ENCODE peak calls at places on chromosomes 6 and 20, in five cellular contexts. One of them, this sample, is unnamed. For H3K4me1, the result is how much of the 10 kb centered on the place peaks cover.

GRCh38 chr20:38126146-38126912 is 38.7 kb downstream of the TGM2 start:
- DNase-seq in tibial artery: peak
- DNase-seq in adrenal gland: no peak
- DNase-seq in A549: no peak
- DNase-seq in body of pancreas: no peak
- DNase-seq in this sample: no peak

GRCh38 chr6:17790486-17790885 is 83.8 kb upstream of the NUP153 start:
- DNase-seq in body of pancreas: no peak
- DNase-seq in tibial artery: no peak
- DNase-seq in A549: no peak
- DNase-seq in adrenal gland: no peak
- DNase-seq in this sample: no peak

GRCh38 chr6:149028767-149029405 is 282.1 kb downstream of the UST start:
- DNase-seq in body of pancreas: peak
- DNase-seq in A549: peak
- DNase-seq in adrenal gland: peak
- DNase-seq in tibial artery: no peak
- DNase-seq in this sample: peak

GRCh38 chr20:44187763-44188709 is 1.0 kb upstream of the JPH2 start:
- DNase-seq in adrenal gland: peak
- DNase-seq in A549: no peak
- DNase-seq in tibial artery: no peak
- DNase-seq in body of pancreas: no peak
- DNase-seq in this sample: no peak

GRCh38 chr20:48904566-48905321 is 16.8 kb upstream of the ARFGEF2 start:
- DNase-seq in adrenal gland: peak
- DNase-seq in A549: peak
- DNase-seq in tibial artery: peak
- DNase-seq in body of pancreas: peak
- DNase-seq in this sample: peak

GRCh38 chr20:15364781-15365180 is 1027.4 kb upstream of the FLRT3 start:
- DNase-seq in adrenal gland: no peak
- DNase-seq in A549: no peak
- DNase-seq in body of pancreas: no peak
- DNase-seq in tibial artery: no peak
- DNase-seq in this sample: no peak

GRCh38 chr6:139308284-139308916 is 16.6 kb upstream of the TXLNB start:
- DNase-seq in adrenal gland: no peak
- DNase-seq in tibial artery: no peak
- DNase-seq in A549: no peak
- DNase-seq in body of pancreas: no peak
- DNase-seq in this sample: no peak

GRCh38 chr6:25961619-25962367 is 809 bp upstream of the TRIM38 start:
- DNase-seq in adrenal gland: no peak
- DNase-seq in body of pancreas: no peak
- DNase-seq in A549: peak
- DNase-seq in tibial artery: no peak
- DNase-seq in this sample: no peak

GRCh38 chr20:37670426-37670825 is 23.4 kb upstream of the CTNNBL1 start:
- DNase-seq in tibial artery: no peak
- DNase-seq in A549: no peak
- DNase-seq in body of pancreas: peak
- DNase-seq in adrenal gland: peak
- DNase-seq in this sample: no peak

GRCh38 chr6:27669278-27669797 is 196.4 kb upstream of the ZNF184 start:
- DNase-seq in body of pancreas: no peak
- DNase-seq in tibial artery: no peak
- DNase-seq in adrenal gland: no peak
- DNase-seq in A549: no peak
- DNase-seq in this sample: no peak

GRCh38 chr6:10528170-10528981 is 7.2 kb downstream of the GCNT2 start:
- DNase-seq in body of pancreas: peak
- DNase-seq in tibial artery: no peak
- DNase-seq in A549: peak
- DNase-seq in adrenal gland: no peak
- DNase-seq in this sample: peak

GRCh38 chr6:24902782-24903181 is 33.0 kb downstream of the RIPOR2 start:
- DNase-seq in body of pancreas: no peak
- DNase-seq in A549: no peak
- DNase-seq in tibial artery: no peak
- DNase-seq in adrenal gland: peak
- DNase-seq in this sample: no peak

GRCh38 chr6:2505624-2506023 is 245.1 kb downstream of the MYLK4 start:
- DNase-seq in adrenal gland: no peak
- DNase-seq in A549: peak
- DNase-seq in tibial artery: no peak
- DNase-seq in body of pancreas: no peak
- DNase-seq in this sample: peak

GRCh38 chr6:12343440-12344162 is 53.4 kb downstream of the EDN1 start:
- DNase-seq in A549: peak
- DNase-seq in tibial artery: no peak
- DNase-seq in adrenal gland: no peak
- DNase-seq in body of pancreas: peak
- DNase-seq in this sample: peak

GRCh38 chr20:44021186-44021585 is 106.5 kb downstream of the TOX2 start:
- DNase-seq in adrenal gland: no peak
- DNase-seq in tibial artery: no peak
- DNase-seq in A549: no peak
- DNase-seq in body of pancreas: no peak
- DNase-seq in this sample: no peak

GRCh38 chr6:106739387-106739786 is 110.0 kb downstream of the QRSL1 start:
- DNase-seq in A549: peak
- DNase-seq in adrenal gland: peak
- DNase-seq in body of pancreas: peak
- DNase-seq in tibial artery: peak
- DNase-seq in this sample: no peak

GRCh38 chr6:39882567-39882953 is 51.7 kb downstream of the MOCS1 start:
- DNase-seq in A549: no peak
- DNase-seq in body of pancreas: peak
- DNase-seq in adrenal gland: peak
- DNase-seq in tibial artery: peak
- DNase-seq in this sample: no peak
- H3K4me1 ChIP-seq in A549: under half
- H3K4me1 ChIP-seq in body of pancreas: under half
- H3K4me1 ChIP-seq in adrenal gland: under half
- H3K4me1 ChIP-seq in tibial artery: under half
- H3K4me1 ChIP-seq in this sample: under half

GRCh38 chr6:111862314-111862713 is 10.9 kb downstream of the FYN start:
- DNase-seq in adrenal gland: no peak
- DNase-seq in A549: no peak
- DNase-seq in body of pancreas: no peak
- DNase-seq in tibial artery: no peak
- DNase-seq in this sample: no peak
- H3K4me1 ChIP-seq in adrenal gland: under half
- H3K4me1 ChIP-seq in A549: under half
- H3K4me1 ChIP-seq in body of pancreas: under half
- H3K4me1 ChIP-seq in tibial artery: under half
- H3K4me1 ChIP-seq in this sample: under half

GRCh38 chr20:63297371-63297781 is 4.4 kb downstream of the COL20A1 start:
- DNase-seq in A549: no peak
- DNase-seq in body of pancreas: no peak
- DNase-seq in tibial artery: no peak
- DNase-seq in adrenal gland: no peak
- DNase-seq in this sample: no peak
- H3K4me1 ChIP-seq in A549: under half
- H3K4me1 ChIP-seq in body of pancreas: under half
- H3K4me1 ChIP-seq in tibial artery: under half
- H3K4me1 ChIP-seq in adrenal gland: under half
- H3K4me1 ChIP-seq in this sample: under half

GRCh38 chr6:159989471-159989870 is 20.6 kb downstream of the IGF2R start:
- DNase-seq in body of pancreas: no peak
- DNase-seq in tibial artery: no peak
- DNase-seq in adrenal gland: peak
- DNase-seq in A549: no peak
- DNase-seq in this sample: no peak
- H3K4me1 ChIP-seq in body of pancreas: half or more
- H3K4me1 ChIP-seq in tibial artery: under half
- H3K4me1 ChIP-seq in adrenal gland: half or more
- H3K4me1 ChIP-seq in A549: under half
- H3K4me1 ChIP-seq in this sample: under half

DNA sequence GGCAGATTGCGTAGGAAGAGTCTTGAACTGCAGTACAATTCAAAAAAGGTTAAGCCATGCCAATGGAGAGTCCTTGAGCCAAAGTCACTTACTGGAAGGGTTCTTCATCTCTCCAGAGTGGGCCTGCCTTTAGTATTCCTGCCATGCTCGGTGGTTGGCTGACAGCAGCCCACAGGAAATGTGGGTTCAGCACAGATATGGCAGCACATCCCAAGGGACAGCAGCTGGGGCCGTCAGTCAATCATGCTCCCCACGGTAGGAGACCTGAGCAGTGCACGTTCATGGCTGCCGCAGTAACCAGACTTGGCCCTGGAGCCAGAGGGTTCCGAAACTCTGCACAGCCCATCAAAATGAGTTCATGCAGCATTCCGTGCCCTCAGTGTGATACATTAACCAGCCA is 63.6 kb upstream of the SIRPA start:
- DNase-seq in A549: no peak
- DNase-seq in tibial artery: no peak
- DNase-seq in adrenal gland: no peak
- DNase-seq in body of pancreas: no peak
- DNase-seq in this sample: no peak
- H3K4me1 ChIP-seq in A549: under half
- H3K4me1 ChIP-seq in tibial artery: under half
- H3K4me1 ChIP-seq in adrenal gland: under half
- H3K4me1 ChIP-seq in body of pancreas: under half
- H3K4me1 ChIP-seq in this sample: under half

GRCh38 chr20:41577129-41578009 is 40.8 kb downstream of the CHD6 start:
- DNase-seq in tibial artery: no peak
- DNase-seq in adrenal gland: no peak
- DNase-seq in A549: no peak
- DNase-seq in body of pancreas: no peak
- DNase-seq in this sample: no peak

GRCh38 chr20:41573955-41574354 is 44.2 kb downstream of the CHD6 start:
- DNase-seq in body of pancreas: no peak
- DNase-seq in adrenal gland: no peak
- DNase-seq in tibial artery: no peak
- DNase-seq in A549: no peak
- DNase-seq in this sample: no peak

GRCh38 chr20:41572010-41572572 is 46.1 kb downstream of the CHD6 start:
- DNase-seq in tibial artery: no peak
- DNase-seq in A549: no peak
- DNase-seq in body of pancreas: peak
- DNase-seq in adrenal gland: no peak
- DNase-seq in this sample: no peak

GRCh38 chr20:41575412-41575811 is 42.8 kb downstream of the CHD6 start:
- DNase-seq in tibial artery: no peak
- DNase-seq in body of pancreas: no peak
- DNase-seq in adrenal gland: no peak
- DNase-seq in A549: no peak
- DNase-seq in this sample: no peak

GRCh38 chr20:41574802-41575389 is 43.3 kb downstream of the CHD6 start:
- DNase-seq in adrenal gland: no peak
- DNase-seq in tibial artery: no peak
- DNase-seq in body of pancreas: no peak
- DNase-seq in A549: no peak
- DNase-seq in this sample: no peak
- H3K4me1 ChIP-seq in adrenal gland: half or more
- H3K4me1 ChIP-seq in tibial artery: under half
- H3K4me1 ChIP-seq in body of pancreas: under half
- H3K4me1 ChIP-seq in A549: under half
- H3K4me1 ChIP-seq in this sample: under half

DNA sequence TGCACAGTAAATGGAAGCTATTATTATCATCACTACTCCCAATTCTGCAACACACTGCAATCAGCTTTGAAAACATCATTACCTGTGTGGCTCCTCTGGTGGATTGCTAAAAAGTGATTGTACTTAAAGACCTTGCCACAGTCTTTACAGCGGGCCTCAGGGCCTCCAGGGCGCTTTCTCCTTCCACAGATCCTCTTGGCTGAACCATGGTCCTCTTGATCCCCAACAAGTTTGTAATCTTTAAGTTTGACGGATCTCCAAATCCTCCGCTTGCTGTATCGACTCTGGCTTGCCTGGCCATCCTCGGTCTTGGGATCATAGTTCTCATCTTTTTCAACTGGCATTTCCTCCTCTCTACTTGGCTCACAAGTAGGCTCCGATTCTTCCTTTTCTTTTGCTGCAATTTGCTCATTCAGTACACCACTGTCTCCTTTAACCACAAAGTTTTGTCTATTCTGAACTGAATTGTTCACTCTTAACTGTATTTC is 2.0 kb downstream of the ZBTB24 start:
- DNase-seq in adrenal gland: no peak
- DNase-seq in body of pancreas: no peak
- DNase-seq in tibial artery: no peak
- DNase-seq in A549: no peak
- DNase-seq in this sample: no peak
- H3K4me1 ChIP-seq in adrenal gland: under half
- H3K4me1 ChIP-seq in body of pancreas: half or more
- H3K4me1 ChIP-seq in tibial artery: under half
- H3K4me1 ChIP-seq in A549: under half
- H3K4me1 ChIP-seq in this sample: under half

GRCh38 chr6:144335914-144336313 is 50.8 kb downstream of the UTRN start:
- DNase-seq in adrenal gland: no peak
- DNase-seq in tibial artery: no peak
- DNase-seq in body of pancreas: peak
- DNase-seq in A549: no peak
- DNase-seq in this sample: no peak
- H3K4me1 ChIP-seq in adrenal gland: under half
- H3K4me1 ChIP-seq in tibial artery: under half
- H3K4me1 ChIP-seq in body of pancreas: half or more
- H3K4me1 ChIP-seq in A549: under half
- H3K4me1 ChIP-seq in this sample: under half

DNA sequence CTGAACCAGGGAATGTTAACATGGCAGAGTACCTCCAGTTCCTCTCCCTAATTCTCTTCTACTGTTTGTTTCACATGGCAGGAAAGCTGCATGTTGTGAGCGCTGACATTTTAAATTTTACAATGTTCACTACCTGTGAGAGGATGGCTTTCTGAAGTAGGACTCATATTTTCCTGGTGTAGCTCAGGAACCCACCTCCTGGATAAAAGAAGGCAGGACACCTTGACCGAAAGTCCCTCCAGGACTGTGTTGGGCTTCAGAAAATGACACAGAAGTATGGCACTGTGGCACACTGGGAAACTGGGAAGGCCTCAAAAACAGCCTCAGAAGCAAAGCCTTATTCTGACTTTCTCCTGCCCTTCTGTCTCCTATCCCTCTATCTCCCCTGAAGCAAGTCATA is 33.3 kb downstream of the PTPRK start:
- DNase-seq in adrenal gland: no peak
- DNase-seq in tibial artery: no peak
- DNase-seq in body of pancreas: peak
- DNase-seq in A549: no peak
- DNase-seq in this sample: no peak
- H3K4me1 ChIP-seq in adrenal gland: under half
- H3K4me1 ChIP-seq in tibial artery: under half
- H3K4me1 ChIP-seq in body of pancreas: under half
- H3K4me1 ChIP-seq in A549: under half
- H3K4me1 ChIP-seq in this sample: under half